ENCODE peak calls at places on chromosomes 2 and 18, in seven cellular contexts. M, L, F, I, U, G and K are unnamed samples.

GRCh38 chr2:26971911-26972786 is 1.7 kb downstream of the MAPRE3 start:
- DNase-seq in M (no peak), L (no peak), F (no peak), I (no peak), U (no peak), G (no peak), K (no peak)

GRCh38 chr2:17867133-17867532 is 11.3 kb upstream of the KCNS3 start:
- DNase-seq in M (no peak), L (no peak), F (no peak), I (no peak), U (no peak), G (no peak), K (no peak)

GRCh38 chr2:47725808-47726207 is 57.1 kb upstream of the MSH6 start:
- DNase-seq in M (no peak), L (no peak), F (no peak), I (no peak), U (no peak), G (no peak), K (no peak)

GRCh38 chr2:46278952-46279351 is 18.3 kb upstream of the EPAS1 start:
- DNase-seq in M (no peak), L (no peak), F (no peak), I (no peak), U (no peak), G (no peak), K (no peak)

GRCh38 chr18:10124557-10124956 is 210.7 kb downstream of the VAPA start:
- DNase-seq in M (no peak), L (no peak), F (no peak), I (no peak), U (no peak), G (no peak), K (no peak)

GRCh38 chr18:13643261-13643671 is 83.1 kb downstream of the FAM210A start:
- DNase-seq in M (no peak), L (no peak), F (no peak), I (no peak), U (no peak), G (no peak), K (no peak)

GRCh38 chr2:96500385-96501066 is 4.6 kb downstream of the NEURL3 start:
- DNase-seq in M (no peak), L (no peak), F (peak), I (no peak), U (no peak), G (no peak), K (no peak)

GRCh38 chr2:104468846-104469245 is 385.1 kb upstream of the POU3F3 start:
- DNase-seq in M (no peak), L (no peak), F (no peak), I (no peak), U (no peak), G (no peak), K (no peak)

GRCh38 chr18:6650063-6650462 is 79.5 kb upstream of the ARHGAP28 start:
- DNase-seq in M (no peak), L (no peak), F (no peak), I (no peak), U (no peak), G (no peak), K (no peak)

GRCh38 chr2:80304522-80304878 is at the start of gene LRRTM1:
- DNase-seq in M (no peak), L (peak), F (no peak), I (no peak), U (peak), G (peak), K (peak)

GRCh38 chr2:152585830-152586484 is 131.3 kb downstream of the PRPF40A start:
- DNase-seq in M (no peak), L (no peak), F (no peak), I (peak), U (no peak), G (no peak), K (no peak)

GRCh38 chr2:7812231-7812995 is 869.4 kb upstream of the ID2 start:
- DNase-seq in M (no peak), L (no peak), F (no peak), I (peak), U (no peak), G (no peak), K (no peak)

GRCh38 chr2:230879891-230880290 is 15.1 kb downstream of the ITM2C start:
- DNase-seq in M (peak), L (no peak), F (no peak), I (no peak), U (no peak), G (peak), K (no peak)

GRCh38 chr2:37232131-37232933 is 874 bp downstream of the NDUFAF7 start:
- DNase-seq in M (peak), L (no peak), F (peak), I (no peak), U (peak), G (peak), K (peak)

GRCh38 chr18:26468931-26469340 is 79.4 kb downstream of the KCTD1 start:
- DNase-seq in M (no peak), L (peak), F (no peak), I (no peak), U (peak), G (peak), K (peak)

GRCh38 chr2:157957596-157957995 is 81.5 kb upstream of the ACVR1 start:
- DNase-seq in M (no peak), L (no peak), F (no peak), I (no peak), U (no peak), G (no peak), K (no peak)

GRCh38 chr2:23536326-23536725 is 151.3 kb downstream of the KLHL29 start:
- DNase-seq in M (no peak), L (no peak), F (no peak), I (no peak), U (no peak), G (no peak), K (no peak)

GRCh38 chr2:241217320-241218031 is 29.0 kb downstream of the ANO7 start:
- DNase-seq in M (peak), L (peak), F (peak), I (peak), U (peak), G (peak), K (peak)

GRCh38 chr2:2926858-2927175 is 450.8 kb downstream of the EIPR1 start:
- DNase-seq in M (no peak), L (no peak), F (no peak), I (no peak), U (no peak), G (no peak), K (no peak)

GRCh38 chr2:202099515-202099914 is 26.5 kb downstream of the KIAA2012 start:
- DNase-seq in M (no peak), L (no peak), F (no peak), I (no peak), U (no peak), G (no peak), K (no peak)

GRCh38 chr2:9909106-9909505 is 42.4 kb upstream of the GRHL1 start:
- DNase-seq in M (no peak), L (no peak), F (no peak), I (no peak), U (no peak), G (no peak), K (no peak)

GRCh38 chr2:104090407-104090806 is 763.5 kb upstream of the POU3F3 start:
- DNase-seq in M (no peak), L (no peak), F (no peak), I (no peak), U (no peak), G (no peak), K (no peak)

GRCh38 chr2:149160701-149161217 is 122.3 kb downstream of the LYPD6B start:
- DNase-seq in M (no peak), L (no peak), F (no peak), I (no peak), U (no peak), G (no peak), K (peak)

GRCh38 chr2:7097353-7097895 is 180.2 kb downstream of the RNF144A start:
- DNase-seq in M (peak), L (peak), F (peak), I (peak), U (peak), G (peak), K (peak)

GRCh38 chr2:13524492-13524891 is 807.8 kb downstream of the TRIB2 start:
- DNase-seq in M (no peak), L (no peak), F (no peak), I (no peak), U (no peak), G (no peak), K (no peak)

GRCh38 chr2:11097038-11097720 is 58.1 kb upstream of the SLC66A3 start:
- DNase-seq in M (no peak), L (no peak), F (peak), I (peak), U (no peak), G (no peak), K (no peak)

DNA sequence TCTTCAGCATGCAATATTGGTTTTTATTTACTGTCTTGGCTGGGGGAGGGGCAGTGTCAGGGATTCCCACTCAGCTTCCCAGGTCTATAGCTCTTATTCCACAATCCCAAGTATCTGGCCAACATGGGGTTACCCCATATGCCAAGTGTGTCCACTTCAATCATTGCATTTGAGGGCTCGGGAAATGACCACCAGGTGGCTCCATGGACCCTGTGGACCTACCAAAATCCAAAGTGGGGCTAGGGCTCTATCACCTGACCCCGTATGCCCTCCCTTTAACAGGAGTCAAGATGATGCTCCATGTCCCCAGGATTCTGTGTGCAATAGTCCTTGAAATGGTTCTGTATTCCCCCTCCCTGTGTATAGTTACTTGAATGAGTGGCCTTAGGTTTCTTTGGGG is 12.1 kb upstream of the TRAF3IP1 start:
- DNase-seq in M (no peak), L (no peak), F (no peak), I (no peak), U (no peak), G (no peak), K (no peak)
- TF ChIP-seq CTCF in M (no peak), L (no peak), F (peak), I (peak), U (no peak), G (no peak), K (peak)

DNA sequence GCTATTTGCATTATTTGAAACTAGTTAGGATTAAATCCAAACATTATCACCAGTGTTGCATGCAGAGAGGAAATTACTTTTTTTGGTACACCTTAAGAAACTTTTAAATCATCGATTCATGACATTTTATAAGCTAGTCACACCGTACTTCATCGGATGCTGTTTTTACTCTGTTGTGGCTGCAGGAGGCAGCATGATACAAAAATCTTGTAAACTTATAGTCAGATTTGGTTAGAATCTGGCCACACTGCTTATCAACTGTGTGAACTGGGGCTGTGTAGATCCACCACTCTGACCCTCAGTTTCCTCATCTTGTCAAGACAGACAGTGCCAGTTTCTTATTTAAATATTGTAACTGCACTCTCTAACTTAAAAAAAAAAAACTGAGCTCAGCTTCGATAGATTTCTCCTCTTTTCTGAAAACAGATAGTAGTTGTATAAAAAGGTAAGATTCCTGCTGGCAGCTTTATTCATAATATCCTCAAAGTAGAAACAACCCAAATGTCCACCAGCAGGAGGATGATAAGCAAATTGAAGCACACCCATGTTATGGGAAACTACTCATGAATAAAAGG is 77.8 kb downstream of the RAPGEF4 start:
- DNase-seq in M (no peak), L (no peak), F (no peak), I (no peak), U (no peak), G (no peak), K (no peak)
- TF ChIP-seq CTCF in M (no peak), L (peak), F (no peak), I (peak), U (peak), G (no peak), K (peak)

DNA sequence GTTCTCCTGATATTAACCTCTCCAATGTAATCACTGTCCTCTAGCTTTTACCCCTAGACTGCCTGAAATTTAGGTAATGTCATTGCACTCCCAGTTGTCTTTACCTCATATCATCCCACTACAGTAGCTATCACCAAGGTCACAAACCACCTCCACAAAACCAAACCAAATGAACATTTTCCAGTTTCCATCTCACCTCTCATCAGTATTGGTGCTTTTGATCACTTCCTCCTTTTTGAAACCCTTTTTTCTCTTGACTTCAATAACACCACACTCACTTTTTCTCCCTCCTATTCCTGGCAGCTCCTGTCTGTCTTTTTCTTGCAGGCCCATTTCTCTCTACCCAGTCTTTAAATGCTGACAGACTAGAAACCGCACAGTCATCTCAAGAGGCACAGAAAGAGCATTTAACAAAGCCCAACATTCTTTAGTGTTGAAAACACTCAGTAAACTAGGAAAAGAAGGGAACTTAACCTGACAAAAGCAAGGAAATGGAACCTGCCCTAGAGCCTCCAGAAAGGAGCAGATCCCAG is 95.9 kb upstream of the SIX2 start:
- DNase-seq in M (no peak), L (no peak), F (no peak), I (no peak), U (no peak), G (no peak), K (no peak)
- TF ChIP-seq CTCF in M (no peak), L (no peak), F (no peak), I (no peak), U (no peak), G (no peak), K (no peak)

GRCh38 chr2:222561817-222562424 is 94.0 kb downstream of the FARSB start:
- DNase-seq in M (no peak), L (peak), F (no peak), I (peak), U (peak), G (peak), K (peak)
- TF ChIP-seq CTCF in M (no peak), L (peak), F (peak), I (peak), U (peak), G (peak), K (peak)

GRCh38 chr2:224058048-224058775 is 19.1 kb upstream of the SERPINE2 start:
- DNase-seq in M (no peak), L (no peak), F (no peak), I (no peak), U (no peak), G (no peak), K (no peak)
- TF ChIP-seq CTCF in M (no peak), L (no peak), F (no peak), I (peak), U (no peak), G (no peak), K (no peak)

DNA sequence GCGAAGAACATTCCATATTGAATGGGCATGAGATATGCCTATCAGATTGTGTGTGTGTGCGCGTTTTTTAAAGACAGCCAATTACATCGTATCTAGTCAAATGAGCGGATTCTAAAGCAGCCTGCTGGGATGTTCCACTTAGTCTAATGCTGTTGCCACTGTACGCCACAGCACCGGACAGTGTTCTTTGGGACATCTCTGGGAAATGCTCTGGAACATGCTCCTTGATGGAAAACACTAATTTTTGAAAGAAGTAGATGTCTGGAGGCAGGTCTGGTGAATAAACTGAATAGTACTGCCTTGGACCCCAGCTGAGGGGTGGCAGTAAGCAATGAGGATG is 3.6 kb upstream of the TMEM150A start:
- DNase-seq in M (no peak), L (no peak), F (no peak), I (no peak), U (no peak), G (no peak), K (no peak)
- TF ChIP-seq CTCF in M (no peak), L (no peak), F (no peak), I (no peak), U (no peak), G (no peak), K (no peak)

DNA sequence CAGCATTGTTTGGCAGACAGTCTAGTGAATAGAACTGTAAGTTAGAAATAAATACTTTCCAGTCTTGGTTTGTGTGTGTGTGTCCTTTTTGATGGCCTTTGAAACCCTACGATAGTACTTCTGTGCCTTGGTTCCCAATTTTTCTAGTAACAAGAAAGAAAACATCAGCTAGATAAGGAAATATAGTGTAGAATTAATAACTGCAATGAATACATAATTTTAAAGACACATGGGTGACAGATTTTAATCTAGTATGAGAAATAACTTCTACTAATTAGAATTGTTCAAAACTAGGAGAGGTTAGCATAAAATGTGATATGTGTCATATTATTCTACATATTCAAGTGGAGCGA is 44.5 kb upstream of the NEMP2 start:
- DNase-seq in M (no peak), L (no peak), F (no peak), I (no peak), U (no peak), G (no peak), K (no peak)
- TF ChIP-seq CTCF in M (no peak), L (no peak), F (no peak), I (no peak), U (no peak), G (no peak), K (no peak)

GRCh38 chr2:126971481-126972271 is 73.0 kb downstream of the TEX51 start:
- DNase-seq in M (peak), L (peak), F (peak), I (peak), U (peak), G (peak), K (peak)

GRCh38 chr2:126970583-126970982 is 71.9 kb downstream of the TEX51 start:
- DNase-seq in M (no peak), L (no peak), F (no peak), I (no peak), U (no peak), G (no peak), K (no peak)

GRCh38 chr2:126973745-126974144 is 75.1 kb downstream of the TEX51 start:
- DNase-seq in M (no peak), L (no peak), F (no peak), I (no peak), U (no peak), G (no peak), K (no peak)

GRCh38 chr2:126971162-126971480 is 72.4 kb downstream of the TEX51 start:
- DNase-seq in M (no peak), L (no peak), F (no peak), I (no peak), U (no peak), G (no peak), K (no peak)

DNA sequence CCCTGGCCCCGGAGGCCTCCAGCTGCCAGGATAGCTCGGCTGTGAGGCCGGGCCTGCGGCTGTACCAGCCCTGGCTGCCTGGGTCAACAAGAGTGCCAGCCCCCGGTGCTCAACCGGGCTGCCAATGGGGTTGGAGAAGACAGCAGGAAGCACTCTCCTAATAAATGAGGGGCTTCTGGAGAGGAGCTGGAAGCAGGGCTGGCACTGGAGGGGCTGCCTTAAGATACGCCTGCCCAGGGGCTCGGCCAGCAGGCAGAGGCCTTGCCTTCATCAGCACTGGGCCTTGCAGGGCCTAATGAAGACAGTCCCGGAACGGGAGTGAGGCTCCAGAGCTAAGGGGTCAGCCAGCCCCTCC is 73.6 kb downstream of the TEX51 start:
- DNase-seq in M (no peak), L (no peak), F (no peak), I (no peak), U (no peak), G (no peak), K (no peak)
- TF ChIP-seq CTCF in M (no peak), L (peak), F (no peak), I (no peak), U (peak), G (peak), K (peak)

GRCh38 chr2:78115291-78115690 is 593.1 kb upstream of the LRRTM4 start:
- DNase-seq in M (no peak), L (no peak), F (no peak), I (no peak), U (no peak), G (no peak), K (no peak)

DNA sequence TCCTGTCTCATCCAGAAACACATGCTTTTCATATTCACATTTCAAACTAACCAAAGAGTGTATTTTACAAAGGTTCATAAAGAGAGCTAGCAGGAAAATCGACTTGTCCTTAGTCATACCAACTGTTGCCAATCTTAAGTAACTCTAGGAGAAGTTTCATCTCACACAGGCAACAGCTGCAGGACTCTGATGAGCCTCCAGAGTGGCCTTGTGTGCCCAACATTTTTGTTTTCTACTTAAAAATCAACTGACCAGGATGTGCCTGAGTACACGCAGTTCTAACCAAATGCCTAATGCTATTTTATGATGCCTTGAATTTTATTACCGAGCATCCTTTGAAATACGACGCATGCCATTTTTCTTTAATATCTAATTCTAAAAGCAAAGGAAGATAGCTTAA is 595.9 kb upstream of the LRRTM4 start:
- DNase-seq in M (no peak), L (no peak), F (no peak), I (no peak), U (no peak), G (no peak), K (no peak)
- TF ChIP-seq CTCF in M (no peak), L (no peak), F (no peak), I (no peak), U (no peak), G (no peak), K (no peak)

DNA sequence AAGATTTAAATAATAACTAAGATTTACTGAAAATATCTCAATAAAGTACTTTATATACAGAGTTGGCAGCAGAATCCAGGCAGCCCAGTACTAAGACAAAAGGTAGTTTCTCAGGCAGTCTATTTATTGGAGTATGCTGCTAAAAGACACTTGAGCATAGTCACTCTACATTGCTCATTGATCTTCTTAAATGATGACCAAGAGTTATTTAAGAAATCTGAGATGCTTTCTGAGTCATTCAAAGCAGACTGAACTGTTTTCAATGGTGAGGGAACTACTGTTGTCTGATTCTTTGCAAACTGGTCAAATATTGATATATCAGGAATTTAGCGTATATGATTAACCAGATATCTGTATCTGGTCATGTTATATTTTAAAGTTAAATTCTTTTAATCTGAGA is 133.6 kb downstream of the PHLPP1 start:
- DNase-seq in M (no peak), L (no peak), F (no peak), I (no peak), U (no peak), G (no peak), K (no peak)
- TF ChIP-seq CTCF in M (no peak), L (no peak), F (no peak), I (no peak), U (no peak), G (no peak), K (no peak)